ENCODE peak calls at places on chromosomes 12 and 14, in ten cellular contexts. J is neuronal stem cell, H is GM12865, Q is AG09309, A is PC-9, L is skeletal muscle cell, I is hepatocyte, M is lower leg skin, B is heart right ventricle, E is adipocyte. Z is an unnamed sample.

GRCh38 chr12:55965240-55965639 is 602 bp downstream of the PMEL start:
- DNase-seq in J (peak; percentile 44), H (no peak), Q (no peak), A (no peak), L (no peak), I (no peak), M (no peak), B (no peak), E (no peak), Z (no peak)

GRCh38 chr12:106519587-106519986 is 63.2 kb upstream of the RFX4 start:
- DNase-seq in J (no peak), H (no peak), Q (no peak), A (no peak), L (peak; percentile 28), I (peak; percentile 32), M (no peak), B (no peak), E (peak; percentile 56), Z (no peak)

GRCh38 chr12:132161046-132161781 is 17.0 kb downstream of the NOC4L start:
- DNase-seq in J (no peak), H (no peak), Q (no peak), A (no peak), L (no peak), I (no peak), M (no peak), B (peak; percentile 4), E (no peak), Z (no peak)

GRCh38 chr12:105986779-105987686 is 151.7 kb downstream of the NUAK1 start:
- DNase-seq in J (no peak), H (peak; percentile 8), Q (peak; percentile 97), A (no peak), L (peak; percentile 79), I (peak; percentile 37), M (no peak), B (no peak), E (peak; percentile 59), Z (no peak)

GRCh38 chr14:101972126-101972785 is 7.9 kb downstream of the DYNC1H1 start:
- DNase-seq in J (no peak), H (no peak), Q (peak; percentile 98), A (peak; percentile 96), L (peak; percentile 99), I (peak; percentile 93), M (peak; percentile 95), B (peak; percentile 55), E (peak; percentile 99), Z (no peak)

GRCh38 chr12:111873113-111873512 is 31.1 kb downstream of the MAPKAPK5 start:
- DNase-seq in J (no peak), H (no peak), Q (no peak), A (no peak), L (no peak), I (no peak), M (no peak), B (no peak), E (no peak), Z (no peak)

GRCh38 chr12:2248087-2248900 is 195.5 kb downstream of the CACNA1C start:
- DNase-seq in J (no peak), H (peak; percentile 15), Q (no peak), A (no peak), L (peak; percentile 29), I (peak; percentile 39), M (no peak), B (no peak), E (peak; percentile 58), Z (no peak)

GRCh38 chr14:68607081-68607851 is 185.6 kb downstream of the ZFP36L1 start:
- DNase-seq in J (no peak), H (no peak), Q (no peak), A (no peak), L (no peak), I (peak; percentile 86), M (no peak), B (no peak), E (peak; percentile 49), Z (no peak)

GRCh38 chr12:114846771-114847170 is 162.8 kb upstream of the TBX3 start:
- DNase-seq in J (no peak), H (no peak), Q (no peak), A (no peak), L (no peak), I (no peak), M (no peak), B (no peak), E (no peak), Z (no peak)

GRCh38 chr14:61355892-61356325 is 34.5 kb downstream of the PRKCH start:
- DNase-seq in J (no peak), H (no peak), Q (no peak), A (peak; percentile 94), L (peak; percentile 8), I (peak; percentile 51), M (peak; percentile 85), B (peak; percentile 23), E (no peak), Z (no peak)

GRCh38 chr14:49970474-49971147 is 77.7 kb downstream of the ARF6 start:
- DNase-seq in J (no peak), H (no peak), Q (no peak), A (no peak), L (peak; percentile 36), I (peak; percentile 66), M (no peak), B (no peak), E (peak; percentile 78), Z (no peak)

GRCh38 chr14:49972840-49973239 is 80.0 kb downstream of the ARF6 start:
- DNase-seq in J (no peak), H (peak; percentile 51), Q (peak; percentile 43), A (peak; percentile 78), L (peak; percentile 72), I (peak; percentile 74), M (peak; percentile 70), B (no peak), E (peak; percentile 85), Z (no peak)

GRCh38 chr14:49972199-49972671 is 79.4 kb downstream of the ARF6 start:
- DNase-seq in J (no peak), H (peak; percentile 51), Q (no peak), A (peak; percentile 46), L (peak; percentile 26), I (no peak), M (peak; percentile 67), B (no peak), E (peak; percentile 77), Z (no peak)

GRCh38 chr14:49969961-49970360 is 77.1 kb downstream of the ARF6 start:
- DNase-seq in J (no peak), H (no peak), Q (no peak), A (no peak), L (no peak), I (no peak), M (no peak), B (no peak), E (no peak), Z (no peak)

GRCh38 chr14:49971156-49972141 is 78.6 kb downstream of the ARF6 start:
- DNase-seq in J (no peak), H (peak; percentile 93), Q (no peak), A (no peak), L (no peak), I (no peak), M (no peak), B (no peak), E (peak; percentile 73), Z (peak; percentile 66)
- H3K4me3 ChIP-seq in J (no peak overlapping the region), H (peak overlapping the region; percentile 37), Q (no peak overlapping the region), A (peak overlapping the region; percentile 40), L (no peak overlapping the region), I (no peak overlapping the region), M (no peak overlapping the region), B (no peak overlapping the region), E (peak overlapping the region; percentile 60), Z (peak overlapping the region; percentile 41)

DNA sequence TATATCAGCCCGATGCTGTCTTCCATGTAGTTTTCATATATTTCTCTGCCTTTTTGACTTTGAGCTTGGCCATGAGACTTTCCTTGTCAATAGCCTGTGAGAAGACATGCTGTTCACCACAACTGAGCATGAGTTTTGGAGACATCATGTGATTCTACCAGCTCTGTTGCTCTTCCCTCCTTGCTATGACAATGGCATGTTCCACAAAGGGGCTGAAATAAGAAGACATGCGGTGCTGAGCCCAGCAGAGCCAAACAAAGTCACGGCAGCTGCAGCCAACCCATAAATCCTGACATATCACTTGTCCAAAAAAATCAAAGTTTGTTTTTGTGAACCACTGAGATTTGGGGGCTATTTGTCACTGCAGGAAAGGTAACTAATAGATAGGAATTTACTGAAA is 343.4 kb upstream of the KITLG start:
- DNase-seq in J (no peak), H (no peak), Q (no peak), A (no peak), L (no peak), I (no peak), M (no peak), B (no peak), E (no peak), Z (no peak)
- H3K4me3 ChIP-seq in J (no peak overlapping the region), H (no peak overlapping the region), Q (no peak overlapping the region), A (no peak overlapping the region), L (no peak overlapping the region), I (no peak overlapping the region), M (no peak overlapping the region), B (no peak overlapping the region), E (no peak overlapping the region), Z (no peak overlapping the region)

DNA sequence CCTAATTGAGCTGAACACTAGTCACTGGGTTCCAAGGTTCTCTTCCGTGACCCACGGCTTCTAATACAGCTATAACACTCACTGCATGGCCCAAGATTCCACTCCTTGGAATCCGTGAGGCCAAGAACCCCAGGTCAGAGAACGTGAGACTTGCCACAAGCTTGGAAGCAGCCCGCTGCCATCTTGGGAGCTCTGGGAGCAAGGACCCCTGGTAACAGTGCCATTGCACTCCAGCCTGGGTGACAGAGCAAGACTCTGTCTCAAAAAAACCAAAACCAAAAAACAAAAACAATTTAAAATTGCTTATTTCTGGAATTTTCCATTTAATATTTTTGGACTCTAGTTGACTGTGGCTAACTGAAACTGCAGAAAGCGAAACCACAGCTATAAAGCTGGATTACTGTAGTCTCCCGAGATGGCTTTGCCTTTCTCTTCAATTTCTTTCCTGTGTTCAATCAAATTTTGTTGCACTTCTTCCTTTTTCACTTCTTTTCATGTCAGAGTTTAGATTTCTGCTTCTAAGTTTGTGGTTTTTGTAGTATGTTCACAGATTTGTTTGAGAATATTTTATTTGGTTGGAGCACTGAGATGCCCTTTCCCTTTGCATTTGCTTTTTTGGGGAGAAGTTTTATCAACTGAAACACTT is 44.7 kb downstream of the DDHD1 start:
- DNase-seq in J (no peak), H (peak; percentile 33), Q (no peak), A (no peak), L (no peak), I (no peak), M (no peak), B (no peak), E (no peak), Z (peak; percentile 41)
- H3K4me3 ChIP-seq in J (no peak overlapping the region), H (peak overlapping the region; percentile 69), Q (no peak overlapping the region), A (no peak overlapping the region), L (peak overlapping the region; percentile 31), I (no peak overlapping the region), M (no peak overlapping the region), B (peak overlapping the region; percentile 4), E (peak overlapping the region; percentile 54), Z (peak overlapping the region; percentile 64)

DNA sequence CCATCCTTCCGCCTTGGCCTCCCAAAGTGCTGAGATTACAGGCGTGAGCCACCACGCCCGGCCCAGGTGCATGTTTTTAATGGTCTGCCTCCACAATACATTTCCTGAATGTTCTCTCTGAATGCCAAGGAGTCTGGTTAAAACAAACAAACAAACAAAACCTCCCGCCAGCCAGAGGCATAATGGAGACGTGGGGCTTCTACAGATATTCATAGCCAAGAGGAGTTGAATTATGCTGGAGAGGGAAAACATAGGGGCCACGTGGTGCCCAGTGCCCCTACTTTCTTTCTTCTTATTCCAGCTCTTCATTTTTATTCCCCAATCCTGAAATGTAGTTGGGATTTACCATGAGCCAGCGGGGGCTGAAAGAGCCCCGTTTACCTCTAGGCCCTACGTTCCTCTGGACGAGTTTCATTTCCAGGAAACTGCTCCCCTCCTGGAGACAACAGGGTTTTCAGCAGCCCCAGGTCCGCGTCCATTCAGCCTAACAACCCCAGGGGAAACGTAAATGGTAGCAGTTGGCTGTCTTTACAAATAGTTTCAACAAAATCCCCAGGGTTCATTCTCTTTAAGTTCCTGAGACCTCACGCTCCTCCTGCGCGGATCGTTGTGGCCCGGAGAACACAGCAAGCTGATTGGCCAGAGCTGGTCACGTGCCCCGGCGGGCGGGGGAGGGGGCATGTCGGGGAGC is 108.5 kb upstream of the ESRRB start:
- DNase-seq in J (no peak), H (no peak), Q (no peak), A (no peak), L (no peak), I (peak; percentile 56), M (peak; percentile 21), B (peak; percentile 78), E (peak; percentile 68), Z (no peak)
- H3K4me3 ChIP-seq in J (no peak overlapping the region), H (no peak overlapping the region), Q (peak overlapping the region; percentile 43), A (no peak overlapping the region), L (peak overlapping the region; percentile 44), I (peak overlapping the region; percentile 9), M (no peak overlapping the region), B (peak overlapping the region; percentile 62), E (peak overlapping the region; percentile 86), Z (no peak overlapping the region)